ENCODE peak calls at places on chromosome 15, in four cellular contexts. S, U, M and X are unnamed samples.

GRCh38 chr15:65042776-65043322 is 2.3 kb upstream of the SLC51B start:
- DNase-seq in S (no peak), U (no peak), M (no peak), X (no peak)

GRCh38 chr15:40767838-40768491 is 1.8 kb upstream of the C15orf62 start:
- DNase-seq in S (no peak), U (no peak), M (no peak), X (no peak)

GRCh38 chr15:82105458-82106205 is 59.8 kb upstream of the MEX3B start:
- DNase-seq in S (no peak), U (peak; percentile 5), M (no peak), X (no peak)

GRCh38 chr15:25236861-25237155 is 202.0 kb downstream of the UBE3A start:
- DNase-seq in S (no peak), U (no peak), M (no peak), X (no peak)

GRCh38 chr15:58771621-58772235 is 626 bp downstream of the MINDY2 start:
- DNase-seq in S (peak; percentile 47), U (no peak), M (no peak), X (no peak)

GRCh38 chr15:59020321-59020720 is 32.9 kb downstream of the RNF111 start:
- DNase-seq in S (no peak), U (peak; percentile 2), M (no peak), X (no peak)

GRCh38 chr15:76345880-76346665 is 9.5 kb downstream of the ISL2 start:
- DNase-seq in S (no peak), U (peak; percentile 61), M (no peak), X (no peak)

GRCh38 chr15:39506146-39506545 is 74.7 kb upstream of the THBS1 start:
- DNase-seq in S (no peak), U (no peak), M (no peak), X (no peak)

GRCh38 chr15:34038404-34039179 is 412 bp downstream of the AVEN start:
- DNase-seq in S (peak; percentile 86), U (peak; percentile 55), M (no peak), X (peak; percentile 94)

GRCh38 chr15:69751575-69751974 is 299.0 kb downstream of the RPLP1 start:
- DNase-seq in S (no peak), U (no peak), M (peak; percentile 45), X (no peak)

GRCh38 chr15:55698653-55699052 is 44.3 kb downstream of the PRTG start:
- DNase-seq in S (no peak), U (no peak), M (no peak), X (no peak)

GRCh38 chr15:47477253-47477652 is 240.1 kb upstream of the SEMA6D start:
- DNase-seq in S (no peak), U (no peak), M (no peak), X (no peak)

GRCh38 chr15:78850926-78851600 is 21.6 kb upstream of the MORF4L1 start:
- DNase-seq in S (no peak), U (peak; percentile 62), M (no peak), X (no peak)

GRCh38 chr15:69755571-69756310 is 303.1 kb downstream of the RPLP1 start:
- DNase-seq in S (no peak), U (no peak), M (peak; percentile 93), X (no peak)

GRCh38 chr15:60590935-60591490 is 112.1 kb upstream of the ICE2 start:
- DNase-seq in S (peak; percentile 47), U (peak; percentile 96), M (no peak), X (peak; percentile 73)

GRCh38 chr15:26242565-26242964 is 379.4 kb upstream of the ATP10A start:
- DNase-seq in S (no peak), U (no peak), M (no peak), X (no peak)

GRCh38 chr15:77419836-77420609 is at the start of gene PEAK1:
- DNase-seq in S (peak; percentile 99), U (peak; percentile 97), M (peak; percentile 86), X (peak; percentile 95)

GRCh38 chr15:69526086-69526485 is 73.5 kb downstream of the RPLP1 start:
- DNase-seq in S (no peak), U (no peak), M (no peak), X (no peak)

GRCh38 chr15:68676926-68677325 is 98.1 kb downstream of the CORO2B start:
- DNase-seq in S (no peak), U (no peak), M (no peak), X (no peak)

GRCh38 chr15:65509321-65509720 is 8.2 kb downstream of the DPP8 start:
- DNase-seq in S (no peak), U (no peak), M (no peak), X (no peak)

GRCh38 chr15:74807302-74807701 is 5.3 kb upstream of the LMAN1L start:
- DNase-seq in S (no peak), U (no peak), M (no peak), X (no peak)

GRCh38 chr15:71291247-71291646 is 176.0 kb downstream of the THSD4 start:
- DNase-seq in S (no peak), U (no peak), M (no peak), X (no peak)

GRCh38 chr15:76150508-76150907 is 90.7 kb downstream of the TMEM266 start:
- DNase-seq in S (no peak), U (no peak), M (no peak), X (no peak)

GRCh38 chr15:95793226-95793625 is 537.3 kb upstream of the NR2F2 start:
- DNase-seq in S (no peak), U (no peak), M (no peak), X (no peak)

GRCh38 chr15:82146990-82147461 is 101.2 kb upstream of the MEX3B start:
- DNase-seq in S (peak; percentile 49), U (peak; percentile 5), M (no peak), X (no peak)

GRCh38 chr15:41936649-41937567 is 35.4 kb downstream of the EHD4 start:
- DNase-seq in S (no peak), U (no peak), M (no peak), X (no peak)

DNA sequence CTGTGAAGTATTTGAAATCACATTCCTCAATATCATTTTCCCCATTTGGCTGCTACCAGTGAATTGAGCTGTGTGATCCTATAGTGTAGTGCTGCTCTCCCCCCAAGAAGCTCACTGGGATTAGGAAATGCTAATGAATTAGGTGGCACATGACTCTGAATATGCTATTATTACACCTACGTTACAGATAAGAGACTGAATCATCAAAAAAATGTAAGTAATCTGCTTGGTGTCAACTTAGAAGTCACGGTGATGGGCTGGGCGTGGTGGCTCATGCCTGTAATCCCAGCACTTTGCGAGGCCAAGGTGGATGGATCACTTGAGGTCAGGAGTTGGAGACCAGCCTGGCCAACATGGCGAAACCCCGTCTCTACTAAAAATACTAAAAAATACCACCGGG is 34.6 kb upstream of the SYNM start:
- DNase-seq in S (no peak), U (no peak), M (no peak), X (no peak)
- TF ChIP-seq PBX3 in S (no peak), U (no peak), M (no peak), X (no peak)

DNA sequence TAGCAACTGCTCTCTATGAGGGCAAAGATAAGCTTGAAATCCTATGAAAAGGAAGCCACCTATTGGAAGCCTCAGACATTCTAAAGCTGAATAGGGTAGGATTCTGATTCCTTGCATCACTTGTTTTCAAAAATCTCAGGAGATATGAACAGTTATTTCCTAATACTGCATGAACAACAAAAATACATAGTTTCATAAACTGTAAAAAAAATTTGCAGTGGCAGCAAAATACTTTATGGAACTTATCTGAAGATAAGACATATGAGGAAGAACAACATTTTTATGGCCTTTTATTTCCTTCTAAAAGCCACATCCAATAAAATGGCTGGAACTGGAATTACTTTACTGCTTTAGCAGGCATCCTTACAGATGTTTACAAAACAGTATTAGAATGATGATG is 29.9 kb downstream of the AP3S2 start:
- DNase-seq in S (no peak), U (no peak), M (no peak), X (no peak)
- TF ChIP-seq PBX3 in S (no peak), U (no peak), M (no peak), X (no peak)

GRCh38 chr15:89442671-89443307 is 53.6 kb downstream of the RHCG start:
- DNase-seq in S (peak; percentile 68), U (peak; percentile 31), M (no peak), X (peak; percentile 88)

GRCh38 chr15:89446260-89446891 is 50.0 kb downstream of the RHCG start:
- DNase-seq in S (no peak), U (no peak), M (no peak), X (no peak)

GRCh38 chr15:89444241-89444797 is 52.1 kb downstream of the RHCG start:
- DNase-seq in S (no peak), U (no peak), M (no peak), X (no peak)

GRCh38 chr15:89445553-89445952 is 50.8 kb downstream of the RHCG start:
- DNase-seq in S (no peak), U (no peak), M (no peak), X (no peak)

GRCh38 chr15:89444855-89445254 is 51.5 kb downstream of the RHCG start:
- DNase-seq in S (no peak), U (no peak), M (no peak), X (no peak)
- TF ChIP-seq PBX3 in S (no peak), U (no peak), M (no peak), X (no peak)

GRCh38 chr15:43625086-43625485 is 6.5 kb upstream of the STRC start:
- DNase-seq in S (no peak), U (no peak), M (no peak), X (no peak)
- TF ChIP-seq PBX3 in S (no peak), U (no peak), M (no peak), X (no peak)

GRCh38 chr15:101055411-101055810 is 136.3 kb downstream of the LRRK1 start:
- DNase-seq in S (no peak), U (no peak), M (no peak), X (peak; percentile 5)

GRCh38 chr15:101057841-101058407 is 138.8 kb downstream of the LRRK1 start:
- DNase-seq in S (no peak), U (no peak), M (no peak), X (peak; percentile 3)

GRCh38 chr15:101058735-101059134 is 139.6 kb downstream of the LRRK1 start:
- DNase-seq in S (no peak), U (no peak), M (no peak), X (no peak)

GRCh38 chr15:101054991-101055390 is 135.8 kb downstream of the LRRK1 start:
- DNase-seq in S (no peak), U (no peak), M (no peak), X (peak; percentile 5)

DNA sequence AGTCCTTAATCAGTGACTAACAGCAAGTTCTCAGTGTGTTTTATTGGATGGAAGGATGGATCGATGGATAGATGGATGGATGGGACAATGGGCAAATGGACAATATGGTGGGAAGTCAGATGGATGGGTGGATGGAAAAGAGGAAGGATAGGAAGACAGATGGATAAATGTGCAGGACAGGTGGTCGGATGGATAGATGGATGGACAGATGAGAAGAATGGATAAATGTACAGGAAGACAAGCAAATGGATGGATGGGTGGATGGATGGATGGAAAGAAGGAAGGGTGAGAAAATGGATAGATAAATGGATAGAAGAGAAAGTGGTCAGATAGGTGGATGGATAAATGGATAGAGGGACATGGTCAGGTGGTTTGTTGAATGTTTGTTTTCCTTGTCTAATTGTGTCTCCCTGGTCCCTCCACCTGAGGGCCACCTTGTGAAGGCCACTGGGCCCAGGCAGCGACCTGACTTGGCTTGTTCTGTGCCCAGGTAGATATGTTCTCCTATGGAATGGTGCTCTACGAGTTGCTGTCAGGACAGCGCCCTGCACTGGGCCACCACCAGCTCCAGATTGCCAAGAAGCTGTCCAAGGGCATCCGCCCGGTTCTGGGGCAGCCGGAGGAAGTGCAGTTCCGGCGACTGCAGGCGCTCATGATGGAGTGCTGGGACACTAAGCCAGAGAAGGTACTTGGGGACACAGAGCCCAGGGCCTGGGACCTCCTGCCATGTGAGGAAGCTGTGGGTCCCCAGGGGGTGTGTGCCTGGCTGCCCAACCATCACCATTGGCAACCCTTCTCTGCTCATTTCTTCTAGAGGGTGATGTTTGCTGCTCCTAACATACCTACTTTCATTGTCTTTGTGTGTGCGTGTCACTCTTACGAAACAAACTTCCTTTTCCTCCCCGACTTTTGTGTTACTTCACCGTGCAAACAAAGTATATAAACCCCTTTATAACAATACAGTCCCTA is 137.5 kb downstream of the LRRK1 start:
- DNase-seq in S (no peak), U (peak; percentile 80), M (no peak), X (peak; percentile 7)
- TF ChIP-seq PBX3 in S (no peak), U (no peak), M (no peak), X (no peak)